ENCODE peak calls at places on chromosomes 12 and 14, in four cellular contexts. One of them, this sample, is unnamed.

GRCh38 chr14:103123128-103123633 is at the start of gene TNFAIP2:
- DNase-seq in gastrocnemius medialis: no peak
- DNase-seq in suprapubic skin: peak
- DNase-seq in cardiac muscle cell: no peak
- DNase-seq in this sample: no peak

GRCh38 chr14:72849222-72849621 is 44.7 kb downstream of the DPF3 start:
- DNase-seq in gastrocnemius medialis: no peak
- DNase-seq in suprapubic skin: no peak
- DNase-seq in cardiac muscle cell: no peak
- DNase-seq in this sample: no peak

GRCh38 chr12:29962276-29963035 is 178.7 kb upstream of the TMTC1 start:
- DNase-seq in gastrocnemius medialis: no peak
- DNase-seq in suprapubic skin: no peak
- DNase-seq in cardiac muscle cell: no peak
- DNase-seq in this sample: no peak

GRCh38 chr14:53879747-53880146 is 76.9 kb downstream of the BMP4 start:
- DNase-seq in gastrocnemius medialis: no peak
- DNase-seq in suprapubic skin: no peak
- DNase-seq in cardiac muscle cell: no peak
- DNase-seq in this sample: no peak

GRCh38 chr12:62903151-62903550 is 31.8 kb downstream of the PPM1H start:
- DNase-seq in gastrocnemius medialis: no peak
- DNase-seq in suprapubic skin: no peak
- DNase-seq in cardiac muscle cell: no peak
- DNase-seq in this sample: no peak

GRCh38 chr12:8948711-8949524 is 527 bp downstream of the M6PR start:
- DNase-seq in gastrocnemius medialis: no peak
- DNase-seq in suprapubic skin: no peak
- DNase-seq in cardiac muscle cell: peak
- DNase-seq in this sample: no peak

GRCh38 chr12:19052689-19053088 is 76.8 kb upstream of the PLEKHA5 start:
- DNase-seq in gastrocnemius medialis: no peak
- DNase-seq in suprapubic skin: no peak
- DNase-seq in cardiac muscle cell: no peak
- DNase-seq in this sample: no peak

GRCh38 chr12:2138871-2139308 is 86.1 kb downstream of the CACNA1C start:
- DNase-seq in gastrocnemius medialis: no peak
- DNase-seq in suprapubic skin: no peak
- DNase-seq in cardiac muscle cell: no peak
- DNase-seq in this sample: no peak

GRCh38 chr12:87280356-87280755 is 748.8 kb downstream of the C12orf50 start:
- DNase-seq in gastrocnemius medialis: no peak
- DNase-seq in suprapubic skin: no peak
- DNase-seq in cardiac muscle cell: no peak
- DNase-seq in this sample: no peak

GRCh38 chr14:62269204-62269603 is 507.0 kb downstream of the SNAPC1 start:
- DNase-seq in gastrocnemius medialis: no peak
- DNase-seq in suprapubic skin: no peak
- DNase-seq in cardiac muscle cell: no peak
- DNase-seq in this sample: no peak

GRCh38 chr14:68784298-68784910 is 8.5 kb downstream of the ZFP36L1 start:
- DNase-seq in gastrocnemius medialis: no peak
- DNase-seq in suprapubic skin: peak
- DNase-seq in cardiac muscle cell: no peak
- DNase-seq in this sample: no peak

GRCh38 chr14:32394038-32394437 is 64.9 kb downstream of the AKAP6 start:
- DNase-seq in gastrocnemius medialis: no peak
- DNase-seq in suprapubic skin: no peak
- DNase-seq in cardiac muscle cell: no peak
- DNase-seq in this sample: no peak

GRCh38 chr14:94614802-94615201 is 2.6 kb downstream of the SERPINA3 start:
- DNase-seq in gastrocnemius medialis: no peak
- DNase-seq in suprapubic skin: peak
- DNase-seq in cardiac muscle cell: no peak
- DNase-seq in this sample: no peak

GRCh38 chr14:94613720-94614644 is 1.8 kb downstream of the SERPINA3 start:
- DNase-seq in gastrocnemius medialis: no peak
- DNase-seq in suprapubic skin: peak
- DNase-seq in cardiac muscle cell: no peak
- DNase-seq in this sample: no peak

GRCh38 chr14:94615254-94615653 is 3.1 kb downstream of the SERPINA3 start:
- DNase-seq in gastrocnemius medialis: no peak
- DNase-seq in suprapubic skin: peak
- DNase-seq in cardiac muscle cell: no peak
- DNase-seq in this sample: no peak

GRCh38 chr14:94617366-94617941 is 5.3 kb downstream of the SERPINA3 start:
- DNase-seq in gastrocnemius medialis: no peak
- DNase-seq in suprapubic skin: no peak
- DNase-seq in cardiac muscle cell: no peak
- DNase-seq in this sample: no peak

DNA sequence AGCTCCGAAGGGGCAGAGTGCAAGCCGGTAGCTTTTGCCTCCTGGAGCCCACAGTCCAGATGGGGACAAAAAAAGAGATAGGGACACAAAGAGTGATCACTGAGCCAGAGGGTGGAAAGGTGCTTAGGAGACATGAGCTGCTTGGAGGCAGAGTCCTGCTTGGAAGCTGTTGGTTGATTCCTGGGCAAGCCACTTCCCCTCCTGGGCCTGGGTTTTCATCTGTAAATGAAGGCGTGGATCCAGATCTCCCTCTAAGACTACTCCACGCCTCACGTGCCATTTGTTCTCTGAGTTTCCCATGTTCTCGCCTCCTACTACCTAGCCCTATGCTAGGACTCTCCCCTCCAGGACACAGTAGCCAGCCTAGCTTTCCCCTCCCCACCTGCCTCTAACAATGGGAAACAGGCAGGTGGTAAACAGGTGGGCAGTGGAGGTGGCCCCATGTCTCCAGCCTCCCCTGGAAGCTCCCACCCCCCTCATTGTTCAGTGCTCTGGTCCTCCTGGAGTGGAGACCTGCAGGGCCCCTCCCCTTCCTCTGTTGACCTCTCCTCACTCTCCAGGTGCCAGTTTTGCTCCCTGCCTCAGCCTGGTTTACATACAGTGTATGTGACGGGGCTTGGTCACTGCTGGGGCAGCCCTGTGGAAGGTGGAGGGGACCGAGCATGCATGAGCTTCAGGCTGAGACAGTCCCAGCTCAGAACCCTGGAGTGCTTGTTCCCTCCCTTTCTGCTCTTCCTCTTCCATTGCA is 3.8 kb downstream of the SERPINA3 start:
- DNase-seq in gastrocnemius medialis: no peak
- DNase-seq in suprapubic skin: peak
- DNase-seq in cardiac muscle cell: no peak
- DNase-seq in this sample: no peak
- H3K4me3 ChIP-seq in gastrocnemius medialis: no peak
- H3K4me3 ChIP-seq in suprapubic skin: no peak
- H3K4me3 ChIP-seq in cardiac muscle cell: no peak
- H3K4me3 ChIP-seq in this sample: no peak

GRCh38 chr14:51401756-51402155 is 161.7 kb downstream of the TMX1 start:
- DNase-seq in gastrocnemius medialis: no peak
- DNase-seq in suprapubic skin: no peak
- DNase-seq in cardiac muscle cell: no peak
- DNase-seq in this sample: no peak
- H3K27ac ChIP-seq in gastrocnemius medialis: peak
- H3K27ac ChIP-seq in suprapubic skin: peak
- H3K27ac ChIP-seq in cardiac muscle cell: no peak
- H3K27ac ChIP-seq in this sample: no peak

DNA sequence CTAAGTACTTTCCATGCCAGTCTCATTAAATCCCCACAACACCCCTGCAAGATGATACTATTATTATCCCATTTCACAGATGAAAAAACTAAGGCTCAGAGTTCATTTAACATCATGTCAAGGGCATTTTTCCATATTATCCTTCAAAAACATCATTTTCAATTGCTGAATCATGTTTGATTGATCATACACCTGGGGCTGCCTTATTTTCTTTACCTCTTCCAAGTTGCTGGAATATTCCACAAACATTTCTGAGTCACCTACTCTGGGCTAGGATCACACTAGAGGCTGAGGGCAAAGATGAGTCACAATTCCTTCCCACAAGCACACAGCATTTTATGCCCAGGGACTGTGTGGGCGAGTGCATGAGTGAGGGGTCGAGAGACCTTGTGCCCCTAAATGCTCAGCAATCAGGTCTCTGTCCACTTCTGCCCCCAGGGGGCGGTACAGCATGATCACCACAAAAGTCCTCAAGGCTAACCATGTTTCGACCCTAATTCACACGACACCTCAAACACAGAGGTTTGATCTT is 14.1 kb upstream of the TMEM119 start:
- DNase-seq in gastrocnemius medialis: no peak
- DNase-seq in suprapubic skin: no peak
- DNase-seq in cardiac muscle cell: no peak
- DNase-seq in this sample: no peak
- H3K4me3 ChIP-seq in gastrocnemius medialis: no peak
- H3K4me3 ChIP-seq in suprapubic skin: no peak
- H3K4me3 ChIP-seq in cardiac muscle cell: no peak
- H3K4me3 ChIP-seq in this sample: no peak

GRCh38 chr12:24537241-24537860 is 411.6 kb downstream of the BCAT1 start:
- DNase-seq in gastrocnemius medialis: no peak
- DNase-seq in suprapubic skin: no peak
- DNase-seq in cardiac muscle cell: peak
- DNase-seq in this sample: no peak
- H3K27ac ChIP-seq in gastrocnemius medialis: no peak
- H3K27ac ChIP-seq in suprapubic skin: no peak
- H3K27ac ChIP-seq in cardiac muscle cell: no peak
- H3K27ac ChIP-seq in this sample: peak

DNA sequence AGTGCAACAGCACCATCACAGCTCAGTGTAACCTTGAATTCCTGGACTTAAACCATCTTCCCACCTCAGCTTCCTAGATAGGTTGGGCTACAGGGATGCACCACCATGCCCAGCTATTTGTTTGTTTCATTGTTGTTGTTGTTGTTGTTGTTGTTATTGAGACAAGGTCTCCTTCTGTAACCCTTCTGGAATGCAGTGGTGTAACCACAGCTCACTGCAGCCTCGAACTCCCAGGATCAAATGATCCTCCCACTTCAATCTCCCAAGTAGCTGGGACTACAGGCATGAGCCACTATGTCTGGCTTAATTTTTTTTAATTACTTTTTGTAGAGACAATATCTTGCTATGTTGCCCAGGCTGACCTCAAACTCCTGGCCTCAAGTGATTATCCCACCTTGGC is 1.2 kb upstream of the NEMP1 start:
- DNase-seq in gastrocnemius medialis: no peak
- DNase-seq in suprapubic skin: no peak
- DNase-seq in cardiac muscle cell: no peak
- DNase-seq in this sample: no peak
- H3K4me3 ChIP-seq in gastrocnemius medialis: no peak
- H3K4me3 ChIP-seq in suprapubic skin: no peak
- H3K4me3 ChIP-seq in cardiac muscle cell: no peak
- H3K4me3 ChIP-seq in this sample: no peak

DNA sequence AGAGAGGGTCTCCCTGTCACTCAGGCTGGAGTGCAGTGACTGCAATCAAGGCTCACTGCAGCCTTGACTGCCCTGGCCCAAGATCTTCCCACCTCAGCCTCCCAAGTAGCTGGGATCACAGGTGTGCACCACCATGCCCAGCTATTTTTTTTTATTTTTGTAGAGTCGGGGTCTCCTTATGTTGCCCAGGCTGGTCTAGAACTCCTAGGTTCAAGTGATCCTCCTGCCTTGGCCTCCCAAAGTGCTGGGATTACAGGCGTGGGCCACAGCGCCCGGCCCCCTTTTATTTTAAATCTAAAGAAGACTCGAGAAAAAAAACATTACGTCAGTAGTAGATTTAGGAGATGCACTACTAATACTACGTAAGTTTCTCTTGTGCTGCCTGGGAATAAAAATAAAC is 14.3 kb downstream of the FOS start:
- DNase-seq in gastrocnemius medialis: no peak
- DNase-seq in suprapubic skin: peak
- DNase-seq in cardiac muscle cell: no peak
- DNase-seq in this sample: no peak
- H3K27ac ChIP-seq in gastrocnemius medialis: peak
- H3K27ac ChIP-seq in suprapubic skin: no peak
- H3K27ac ChIP-seq in cardiac muscle cell: peak
- H3K27ac ChIP-seq in this sample: peak

GRCh38 chr12:48143898-48144297 is 13.4 kb downstream of the ASB8 start:
- DNase-seq in gastrocnemius medialis: no peak
- DNase-seq in suprapubic skin: no peak
- DNase-seq in cardiac muscle cell: no peak
- DNase-seq in this sample: peak
- H3K4me3 ChIP-seq in gastrocnemius medialis: no peak
- H3K4me3 ChIP-seq in suprapubic skin: no peak
- H3K4me3 ChIP-seq in cardiac muscle cell: no peak
- H3K4me3 ChIP-seq in this sample: no peak